ENCODE peak calls at places on chromosomes 12 and 14, in four cellular contexts. W, S, O and F are unnamed samples.

GRCh38 chr12:48185181-48185919 is 1.9 kb downstream of the CCDC184 start:
- DNase-seq in W (no peak), S (no peak), O (no peak), F (no peak)

GRCh38 chr12:113325938-113326337 is 9.0 kb downstream of the SLC8B1 start:
- DNase-seq in S (peak; percentile 44), W (peak; percentile 60), O (no peak), F (peak; percentile 75)

GRCh38 chr14:56334458-56334857 is 216.2 kb downstream of the PELI2 start:
- DNase-seq in W (no peak), O (peak; percentile 60), S (no peak), F (peak; percentile 49)

GRCh38 chr12:14561677-14562076 is 6.0 kb downstream of the PLBD1 start:
- DNase-seq in W (no peak), S (peak; percentile 87), O (no peak), F (no peak)

GRCh38 chr12:67593041-67593870 is 55.3 kb upstream of the DYRK2 start:
- DNase-seq in W (no peak), O (no peak), S (peak; percentile 64), F (peak; percentile 8)

GRCh38 chr14:42269234-42269633 is 662.6 kb downstream of the LRFN5 start:
- DNase-seq in O (no peak), W (no peak), S (no peak), F (no peak)

GRCh38 chr14:26255213-26255612 is 342.6 kb downstream of the NOVA1 start:
- DNase-seq in W (no peak), O (peak; percentile 8), S (no peak), F (peak; percentile 31)

GRCh38 chr12:3222935-3223334 is 145.8 kb downstream of the TSPAN9 start:
- DNase-seq in S (no peak), O (no peak), W (no peak), F (no peak)

GRCh38 chr12:124713041-124713435 is 145.6 kb upstream of the NCOR2 start:
- DNase-seq in S (no peak), W (peak; percentile 84), O (peak; percentile 56), F (no peak)

GRCh38 chr12:108173160-108173559 is 44.1 kb downstream of the WSCD2 start:
- DNase-seq in S (no peak), W (no peak), O (no peak), F (no peak)

GRCh38 chr12:64670856-64671639 is 60.8 kb downstream of the RASSF3 start:
- DNase-seq in S (peak; percentile 38), O (peak; percentile 59), W (no peak), F (peak; percentile 69)

GRCh38 chr14:58947816-58948440 is 240.5 kb upstream of the DAAM1 start:
- DNase-seq in O (peak; percentile 3), S (no peak), W (no peak), F (no peak)

GRCh38 chr14:65019944-65020566 is 33.4 kb downstream of the FNTB start:
- DNase-seq in W (peak; percentile 28), O (peak; percentile 82), S (peak; percentile 34), F (peak; percentile 83)

GRCh38 chr12:53205747-53206146 is 1.3 kb downstream of the ITGB7 start:
- DNase-seq in S (no peak), O (no peak), W (no peak), F (peak; percentile 89)

GRCh38 chr14:78327426-78328210 is 157.4 kb downstream of the NRXN3 start:
- DNase-seq in O (no peak), W (no peak), S (no peak), F (no peak)

GRCh38 chr12:1707051-1707450 is 16.2 kb downstream of the ADIPOR2 start:
- DNase-seq in S (no peak), O (no peak), W (no peak), F (no peak)

GRCh38 chr12:83216230-83216629 is 529.5 kb downstream of the TMTC2 start:
- DNase-seq in S (no peak), W (no peak), O (no peak), F (no peak)

GRCh38 chr12:98635657-98636323 is 8.8 kb downstream of the IKBIP start:
- DNase-seq in O (peak; percentile 61), W (no peak), S (no peak), F (peak; percentile 77)

GRCh38 chr12:21324551-21324950 is 10.2 kb downstream of the SLCO1A2 start:
- DNase-seq in S (no peak), O (no peak), W (no peak), F (no peak)

GRCh38 chr12:89976866-89977265 is 268.2 kb upstream of the ATP2B1 start:
- DNase-seq in O (no peak), W (no peak), S (no peak), F (no peak)

GRCh38 chr14:69632752-69633151 is 21.4 kb downstream of the SUSD6 start:
- DNase-seq in O (peak; percentile 43), W (no peak), S (no peak), F (no peak)

GRCh38 chr12:68121143-68121542 is 38.4 kb downstream of the IFNG start:
- DNase-seq in W (no peak), S (no peak), O (no peak), F (no peak)

GRCh38 chr12:64256166-64256800 is 34.2 kb upstream of the KICS2 start:
- DNase-seq in S (no peak), O (peak; percentile 61), W (no peak), F (peak; percentile 67)

GRCh38 chr12:129607293-129607692 is 296.5 kb downstream of the TMEM132D start:
- DNase-seq in O (no peak), W (no peak), S (no peak), F (no peak)

GRCh38 chr14:23381871-23382270 is 5.0 kb downstream of the CMTM5 start:
- DNase-seq in O (no peak), S (no peak), W (no peak), F (no peak)

GRCh38 chr12:54341343-54341742 is 16.4 kb downstream of the COPZ1 start:
- DNase-seq in O (no peak), W (no peak), S (no peak), F (no peak)

GRCh38 chr12:107207931-107208515 is 114.7 kb upstream of the CRY1 start:
- DNase-seq in W (no peak), S (no peak), O (no peak), F (peak; percentile 41)

GRCh38 chr14:97077253-97077653 is 280.1 kb downstream of the VRK1 start:
- DNase-seq in S (no peak), O (no peak), W (peak; percentile 45), F (no peak)

GRCh38 chr14:55804198-55804553 is 224.2 kb downstream of the KTN1 start:
- DNase-seq in S (peak; percentile 26), O (no peak), W (no peak), F (no peak)

GRCh38 chr14:68544150-68544892 is 248.5 kb downstream of the ZFP36L1 start:
- DNase-seq in O (peak; percentile 85), S (peak; percentile 76), W (peak; percentile 74), F (peak; percentile 100)

GRCh38 chr12:119340604-119341003 is 6.1 kb downstream of the CCDC60 start:
- DNase-seq in W (no peak), O (no peak), S (no peak), F (no peak)

GRCh38 chr14:32472081-32472480 is 143.0 kb downstream of the AKAP6 start:
- DNase-seq in O (no peak), S (no peak), W (no peak), F (no peak)

GRCh38 chr14:88181072-88181471 is 142.0 kb downstream of the KCNK10 start:
- DNase-seq in O (no peak), S (no peak), W (no peak), F (no peak)

GRCh38 chr12:111359231-111359913 is 9.5 kb downstream of the PHETA1 start:
- DNase-seq in O (no peak), W (no peak), S (no peak), F (no peak)

GRCh38 chr12:42448841-42449240 is 122.9 kb downstream of the PPHLN1 start:
- DNase-seq in S (no peak), O (no peak), W (no peak), F (peak; percentile 48)
- TF ChIP-seq POLR2A in S (no peak), O (no peak), W (no peak), F (no peak)

DNA sequence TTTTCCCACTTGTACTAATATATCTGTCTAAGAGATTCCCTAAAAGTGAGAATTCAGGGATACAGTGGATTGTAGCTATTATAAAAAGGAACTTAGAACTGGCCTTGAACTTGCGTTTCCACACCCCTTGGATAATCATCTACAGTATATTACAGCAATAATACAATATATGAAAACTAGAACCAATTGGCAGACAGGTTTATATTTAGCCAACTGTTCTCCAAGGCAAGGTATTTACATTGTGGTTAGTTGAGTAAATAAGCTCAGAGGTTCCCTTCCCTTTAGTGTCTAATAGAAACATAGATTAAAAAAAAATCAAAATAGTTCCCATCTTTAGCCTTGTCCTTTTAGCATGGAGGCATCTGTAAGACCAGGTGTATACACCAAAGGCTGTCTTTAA is 42.1 kb downstream of the LIMA1 start:
- DNase-seq in S (no peak), W (no peak), O (no peak), F (peak; percentile 77)
- TF ChIP-seq POLR2A in S (no peak), W (no peak), O (no peak), F (no peak)

DNA sequence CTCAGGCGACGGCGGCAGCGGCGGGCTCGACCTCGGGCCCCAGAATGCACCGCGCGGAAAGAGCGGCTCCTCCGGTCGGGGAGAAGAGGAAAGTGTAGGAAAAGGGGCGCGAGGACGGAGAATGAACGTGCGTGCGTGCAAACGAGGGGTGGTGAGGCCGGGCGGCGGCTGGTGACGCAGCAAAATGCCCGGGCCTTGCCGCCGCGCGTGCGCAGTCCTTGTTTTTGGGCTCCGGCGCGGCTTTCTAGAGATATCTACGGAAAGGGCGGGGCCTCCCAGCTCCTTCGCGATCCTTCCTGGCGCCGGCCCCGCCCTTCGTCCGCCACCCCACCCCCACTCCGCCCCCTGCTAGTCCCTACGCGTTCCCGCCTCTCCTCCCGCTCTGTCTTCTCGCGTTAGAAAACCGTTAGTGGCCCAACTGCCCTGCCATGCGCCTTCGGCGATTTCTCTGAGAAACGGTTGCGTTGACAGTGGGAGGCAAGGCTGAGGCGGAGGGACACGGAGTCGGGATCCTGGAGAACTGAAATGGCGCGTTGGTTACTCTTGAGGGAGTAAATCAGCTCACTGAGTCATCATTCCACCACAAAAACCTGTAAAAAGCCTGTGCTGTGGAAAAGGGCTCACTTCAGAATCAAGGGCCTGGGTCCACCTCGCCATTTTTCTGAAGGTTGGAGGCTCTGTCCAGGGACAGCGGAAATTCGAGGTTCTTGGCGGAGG is at the start of gene PTGES3:
- DNase-seq in O (peak; percentile 99), S (peak; percentile 98), W (peak; percentile 98), F (peak; percentile 96)
- TF ChIP-seq POLR2A in O (peak; percentile 88), S (peak; percentile 97), W (no peak), F (peak; percentile 85)

GRCh38 chr12:13198921-13199320 is 2.4 kb downstream of the EMP1 start:
- DNase-seq in W (peak; percentile 35), O (peak; percentile 70), S (no peak), F (peak; percentile 42)

GRCh38 chr12:13198240-13198639 is 1.7 kb downstream of the EMP1 start:
- DNase-seq in W (no peak), O (no peak), S (no peak), F (no peak)

GRCh38 chr12:13195848-13196301 is 651 bp upstream of the EMP1 start:
- DNase-seq in W (no peak), S (no peak), O (no peak), F (peak; percentile 68)

GRCh38 chr12:13196302-13196921 is at the start of gene EMP1:
- DNase-seq in O (peak; percentile 99), W (peak; percentile 92), S (peak; percentile 76), F (peak; percentile 100)

GRCh38 chr12:13197526-13198141 is 1.1 kb downstream of the EMP1 start:
- DNase-seq in W (peak; percentile 84), S (no peak), O (no peak), F (peak; percentile 36)
- TF ChIP-seq POLR2A in W (no peak), S (peak; percentile 4), O (no peak), F (peak; percentile 13)